ENCODE peak calls at places on chromosomes 3 and 15, in ten cellular contexts. T is sigmoid colon, G is adrenal gland, M is H1, K is gastrocnemius medialis, H is K562, I is esophagus muscularis mucosa, N is transverse colon, W is breast epithelium, Y is testis. F is an unnamed sample.

GRCh38 chr3:114572364-114573062 is 278.7 kb downstream of the TIGIT start:
- DNase-seq in M (no peak), H (no peak), K (no peak), G (no peak), I (no peak), T (no peak), W (no peak), Y (no peak), N (no peak), F (no peak)

GRCh38 chr3:56467801-56468183 is 475 bp downstream of the ERC2 start:
- DNase-seq in M (peak; percentile 66), K (no peak), I (no peak), T (no peak), Y (no peak), G (no peak), N (no peak), H (no peak), W (no peak), F (peak; percentile 15)

GRCh38 chr3:14096742-14097141 is 27.9 kb downstream of the CHCHD4 start:
- DNase-seq in T (no peak), K (no peak), M (no peak), Y (no peak), W (no peak), I (no peak), G (no peak), N (no peak), H (no peak), F (no peak)

GRCh38 chr3:45124379-45124778 is 21.8 kb downstream of the CDCP1 start:
- DNase-seq in K (peak; percentile 72), I (no peak), G (no peak), N (no peak), W (no peak), M (no peak), T (no peak), Y (no peak), H (no peak), F (no peak)

GRCh38 chr15:64891546-64891945 is 20.2 kb upstream of the ANKDD1A start:
- DNase-seq in I (no peak), W (no peak), G (no peak), Y (no peak), K (no peak), H (no peak), M (no peak), T (no peak), N (no peak), F (no peak)

GRCh38 chr15:70469651-70470555 is 293.5 kb downstream of the UACA start:
- DNase-seq in G (no peak), W (no peak), N (no peak), I (no peak), K (no peak), Y (no peak), M (no peak), H (no peak), T (no peak), F (no peak)

GRCh38 chr3:188323067-188323842 is 169.3 kb downstream of the LPP start:
- DNase-seq in N (no peak), H (no peak), Y (no peak), T (no peak), K (no peak), G (peak; percentile 74), W (no peak), M (no peak), I (no peak), F (no peak)

GRCh38 chr15:51311510-51311909 is 26.9 kb downstream of the CYP19A1 start:
- DNase-seq in N (no peak), G (no peak), Y (no peak), K (no peak), I (no peak), T (no peak), W (no peak), H (no peak), M (no peak), F (no peak)

GRCh38 chr15:90449206-90449735 is 61.2 kb downstream of the IQGAP1 start:
- DNase-seq in I (no peak), M (no peak), H (no peak), Y (no peak), W (no peak), K (no peak), G (no peak), T (no peak), N (no peak), F (no peak)

GRCh38 chr3:185151959-185152432 is 864 bp downstream of the C3orf70 start:
- DNase-seq in Y (no peak), W (no peak), H (no peak), K (no peak), M (no peak), G (peak; percentile 57), N (no peak), T (peak; percentile 77), I (no peak), F (no peak)

GRCh38 chr15:64110945-64111678 is 15.3 kb downstream of the SNX1 start:
- DNase-seq in K (no peak), G (no peak), H (no peak), W (no peak), Y (no peak), I (no peak), T (no peak), N (no peak), M (no peak), F (no peak)

GRCh38 chr3:137763594-137763938 is 549 bp upstream of the SOX14 start:
- DNase-seq in Y (no peak), H (no peak), W (no peak), M (peak; percentile 66), N (no peak), G (no peak), K (no peak), T (no peak), I (no peak), F (no peak)
- H3K27me3 ChIP-seq in Y (no peaks in the 10 kb centered on the region), H (peaks cover 8% of the 10 kb centered on the region), W (peaks cover 96% of the 10 kb centered on the region), M (peaks cover 91% of the 10 kb centered on the region), N (peaks cover 92% of the 10 kb centered on the region), G (peaks cover 71% of the 10 kb centered on the region), K (peaks cover 90% of the 10 kb centered on the region), T (peaks cover 46% of the 10 kb centered on the region), I (peaks cover 97% of the 10 kb centered on the region), F (no peaks in the 10 kb centered on the region)

GRCh38 chr3:139523166-139523565 is 16.4 kb downstream of the RBP1 start:
- DNase-seq in H (no peak), I (peak; percentile 74), W (no peak), T (no peak), Y (no peak), M (peak; percentile 28), N (no peak), K (no peak), G (no peak), F (no peak)

GRCh38 chr3:139521811-139522210 is 17.7 kb downstream of the RBP1 start:
- DNase-seq in W (no peak), H (no peak), N (no peak), G (no peak), M (no peak), Y (no peak), K (no peak), I (no peak), T (no peak), F (no peak)

GRCh38 chr3:139522421-139522820 is 17.1 kb downstream of the RBP1 start:
- DNase-seq in W (no peak), G (no peak), Y (no peak), N (no peak), I (no peak), T (no peak), M (peak; percentile 42), K (no peak), H (no peak), F (no peak)

GRCh38 chr3:139524841-139525538 is 14.6 kb downstream of the RBP1 start:
- DNase-seq in W (no peak), M (peak; percentile 37), G (no peak), Y (no peak), N (no peak), I (peak; percentile 66), K (no peak), H (no peak), T (no peak), F (no peak)

DNA sequence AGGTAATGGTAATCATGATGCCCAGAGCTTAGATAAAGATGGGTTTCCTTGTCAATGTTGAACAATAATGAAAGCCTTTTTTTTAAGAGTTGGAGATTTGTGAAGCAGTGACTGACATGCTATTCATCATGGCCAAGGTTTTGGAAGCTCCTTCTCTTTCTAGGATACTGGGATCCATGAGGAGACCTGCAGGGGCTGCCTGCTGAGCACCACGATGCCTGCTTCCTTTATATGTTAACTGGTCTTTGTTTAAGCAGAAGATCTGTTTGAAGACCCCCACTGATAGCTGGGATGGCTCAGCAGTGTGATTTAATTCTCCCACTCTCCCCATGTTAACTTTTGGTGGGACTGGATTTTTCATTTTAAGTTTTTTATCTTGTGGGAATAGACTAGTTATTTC is 15.8 kb downstream of the RBP1 start:
- DNase-seq in Y (no peak), N (no peak), M (peak; percentile 28), G (no peak), I (peak; percentile 45), K (no peak), H (no peak), T (no peak), W (no peak), F (no peak)
- TF ChIP-seq POLR2A in Y (no peak), N (no peak), M (no peak), G (no peak), I (no peak), K (no peak), H (no peak), T (no peak), W (no peak), F (no peak)

GRCh38 chr15:45091581-45091980 is 22.4 kb downstream of the DUOX2 start:
- DNase-seq in I (no peak), Y (no peak), W (no peak), T (no peak), K (no peak), M (no peak), N (no peak), G (peak; percentile 90), H (no peak), F (no peak)

GRCh38 chr15:45091161-45091560 is 22.8 kb downstream of the DUOX2 start:
- DNase-seq in K (no peak), W (no peak), N (no peak), I (no peak), G (no peak), T (no peak), M (no peak), Y (no peak), H (no peak), F (no peak)

GRCh38 chr15:45087513-45087912 is 26.5 kb downstream of the DUOX2 start:
- DNase-seq in Y (no peak), K (no peak), W (no peak), G (no peak), M (no peak), H (no peak), T (no peak), I (no peak), N (no peak), F (no peak)

GRCh38 chr15:45089712-45090373 is 24.1 kb downstream of the DUOX2 start:
- DNase-seq in Y (no peak), I (no peak), G (no peak), T (no peak), N (no peak), W (no peak), H (no peak), M (no peak), K (no peak), F (no peak)

GRCh38 chr15:45088801-45089711 is 24.9 kb downstream of the DUOX2 start:
- DNase-seq in Y (no peak), M (no peak), K (no peak), T (no peak), N (no peak), W (no peak), H (no peak), G (peak; percentile 70), I (no peak), F (no peak)
- H3K27me3 ChIP-seq in Y (no peaks in the 10 kb centered on the region), M (no peaks in the 10 kb centered on the region), K (no peaks in the 10 kb centered on the region), T (no peaks in the 10 kb centered on the region), N (peaks cover 5% of the 10 kb centered on the region), W (peaks cover 4% of the 10 kb centered on the region), H (no peaks in the 10 kb centered on the region), G (no peaks in the 10 kb centered on the region), I (peaks cover 24% of the 10 kb centered on the region), F (no peaks in the 10 kb centered on the region)

GRCh38 chr3:153160451-153161137 is 1.4 kb upstream of the RAP2B start:
- DNase-seq in G (peak; percentile 92), T (peak; percentile 89), Y (peak; percentile 71), W (peak; percentile 87), H (peak; percentile 45), N (peak; percentile 86), M (peak; percentile 85), I (peak; percentile 93), K (peak; percentile 24), F (peak; percentile 84)
- TF ChIP-seq POLR2A in G (peak; percentile 31), T (no peak), Y (no peak), W (no peak), H (peak; percentile 26), N (peak; percentile 76), M (no peak), I (no peak), K (no peak), F (peak; percentile 77)

F was measured in body of pancreas.